ENCODE peak calls at places on chromosome 2, in nine cellular contexts. One of them, this sample, is unnamed.

GRCh38 chr2:38835015-38835601 is 40.6 kb downstream of the DHX57 start:
- DNase-seq in stimulated activated CD4-positive, alpha-beta T cell treated with anti-CD3 and anti-CD28 coated beads, TNF-alpha, amount 100 ng/mL, for 4 hours: no peak
- DNase-seq in activated T-cell treated with anti-CD3 and anti-CD28 coated beads, Interleukin-2, amount 50 U/mL, for 1 hour: no peak
- DNase-seq in anterior cingulate cortex: no peak
- DNase-seq in neural progenitor cell: peak
- DNase-seq in heart right ventricle: no peak
- DNase-seq in stimulated activated CD8-positive, alpha-beta memory T cell treated with anti-CD3 and anti-CD28 coated beads, Interleukin-2, amount 100 ng/mL, for 48 hours: no peak
- DNase-seq in ELR: peak
- DNase-seq in GM12865: peak
- DNase-seq in this sample: no peak

GRCh38 chr2:63692002-63692606 is 103.3 kb downstream of the MDH1 start:
- DNase-seq in GM12865: peak
- DNase-seq in anterior cingulate cortex: no peak
- DNase-seq in activated T-cell treated with anti-CD3 and anti-CD28 coated beads, Interleukin-2, amount 50 U/mL, for 1 hour: no peak
- DNase-seq in ELR: peak
- DNase-seq in stimulated activated CD8-positive, alpha-beta memory T cell treated with anti-CD3 and anti-CD28 coated beads, Interleukin-2, amount 100 ng/mL, for 48 hours: no peak
- DNase-seq in heart right ventricle: no peak
- DNase-seq in stimulated activated CD4-positive, alpha-beta T cell treated with anti-CD3 and anti-CD28 coated beads, TNF-alpha, amount 100 ng/mL, for 4 hours: no peak
- DNase-seq in neural progenitor cell: peak
- DNase-seq in this sample: peak

GRCh38 chr2:43267393-43267792 is 41.0 kb upstream of the ZFP36L2 start:
- DNase-seq in GM12865: no peak
- DNase-seq in ELR: no peak
- DNase-seq in neural progenitor cell: no peak
- DNase-seq in anterior cingulate cortex: no peak
- DNase-seq in heart right ventricle: no peak
- DNase-seq in activated T-cell treated with anti-CD3 and anti-CD28 coated beads, Interleukin-2, amount 50 U/mL, for 1 hour: no peak
- DNase-seq in stimulated activated CD8-positive, alpha-beta memory T cell treated with anti-CD3 and anti-CD28 coated beads, Interleukin-2, amount 100 ng/mL, for 48 hours: no peak
- DNase-seq in stimulated activated CD4-positive, alpha-beta T cell treated with anti-CD3 and anti-CD28 coated beads, TNF-alpha, amount 100 ng/mL, for 4 hours: no peak
- DNase-seq in this sample: no peak

GRCh38 chr2:42964444-42965081 is 172.2 kb upstream of the HAAO start:
- DNase-seq in stimulated activated CD8-positive, alpha-beta memory T cell treated with anti-CD3 and anti-CD28 coated beads, Interleukin-2, amount 100 ng/mL, for 48 hours: no peak
- DNase-seq in ELR: peak
- DNase-seq in stimulated activated CD4-positive, alpha-beta T cell treated with anti-CD3 and anti-CD28 coated beads, TNF-alpha, amount 100 ng/mL, for 4 hours: no peak
- DNase-seq in neural progenitor cell: no peak
- DNase-seq in heart right ventricle: peak
- DNase-seq in GM12865: no peak
- DNase-seq in anterior cingulate cortex: peak
- DNase-seq in activated T-cell treated with anti-CD3 and anti-CD28 coated beads, Interleukin-2, amount 50 U/mL, for 1 hour: no peak
- DNase-seq in this sample: no peak

GRCh38 chr2:159129807-159130206 is 156.7 kb downstream of the WDSUB1 start:
- DNase-seq in stimulated activated CD8-positive, alpha-beta memory T cell treated with anti-CD3 and anti-CD28 coated beads, Interleukin-2, amount 100 ng/mL, for 48 hours: no peak
- DNase-seq in GM12865: no peak
- DNase-seq in activated T-cell treated with anti-CD3 and anti-CD28 coated beads, Interleukin-2, amount 50 U/mL, for 1 hour: no peak
- DNase-seq in stimulated activated CD4-positive, alpha-beta T cell treated with anti-CD3 and anti-CD28 coated beads, TNF-alpha, amount 100 ng/mL, for 4 hours: no peak
- DNase-seq in heart right ventricle: peak
- DNase-seq in neural progenitor cell: no peak
- DNase-seq in anterior cingulate cortex: no peak
- DNase-seq in ELR: no peak
- DNase-seq in this sample: no peak

GRCh38 chr2:232042911-232043564 is 81.5 kb downstream of the DIS3L2 start:
- DNase-seq in ELR: peak
- DNase-seq in anterior cingulate cortex: no peak
- DNase-seq in stimulated activated CD4-positive, alpha-beta T cell treated with anti-CD3 and anti-CD28 coated beads, TNF-alpha, amount 100 ng/mL, for 4 hours: no peak
- DNase-seq in heart right ventricle: no peak
- DNase-seq in GM12865: no peak
- DNase-seq in activated T-cell treated with anti-CD3 and anti-CD28 coated beads, Interleukin-2, amount 50 U/mL, for 1 hour: no peak
- DNase-seq in stimulated activated CD8-positive, alpha-beta memory T cell treated with anti-CD3 and anti-CD28 coated beads, Interleukin-2, amount 100 ng/mL, for 48 hours: no peak
- DNase-seq in neural progenitor cell: no peak
- DNase-seq in this sample: no peak

GRCh38 chr2:108594982-108595464 is 60.8 kb downstream of the LIMS1 start:
- DNase-seq in stimulated activated CD4-positive, alpha-beta T cell treated with anti-CD3 and anti-CD28 coated beads, TNF-alpha, amount 100 ng/mL, for 4 hours: no peak
- DNase-seq in neural progenitor cell: no peak
- DNase-seq in GM12865: peak
- DNase-seq in heart right ventricle: no peak
- DNase-seq in activated T-cell treated with anti-CD3 and anti-CD28 coated beads, Interleukin-2, amount 50 U/mL, for 1 hour: no peak
- DNase-seq in stimulated activated CD8-positive, alpha-beta memory T cell treated with anti-CD3 and anti-CD28 coated beads, Interleukin-2, amount 100 ng/mL, for 48 hours: no peak
- DNase-seq in ELR: peak
- DNase-seq in anterior cingulate cortex: no peak
- DNase-seq in this sample: peak

GRCh38 chr2:9311488-9311887 is 104.9 kb downstream of the ASAP2 start:
- DNase-seq in heart right ventricle: peak
- DNase-seq in GM12865: no peak
- DNase-seq in activated T-cell treated with anti-CD3 and anti-CD28 coated beads, Interleukin-2, amount 50 U/mL, for 1 hour: no peak
- DNase-seq in stimulated activated CD4-positive, alpha-beta T cell treated with anti-CD3 and anti-CD28 coated beads, TNF-alpha, amount 100 ng/mL, for 4 hours: no peak
- DNase-seq in ELR: peak
- DNase-seq in stimulated activated CD8-positive, alpha-beta memory T cell treated with anti-CD3 and anti-CD28 coated beads, Interleukin-2, amount 100 ng/mL, for 48 hours: no peak
- DNase-seq in anterior cingulate cortex: peak
- DNase-seq in neural progenitor cell: no peak
- DNase-seq in this sample: no peak

GRCh38 chr2:95282458-95282857 is 8.2 kb downstream of the PROM2 start:
- DNase-seq in stimulated activated CD4-positive, alpha-beta T cell treated with anti-CD3 and anti-CD28 coated beads, TNF-alpha, amount 100 ng/mL, for 4 hours: no peak
- DNase-seq in neural progenitor cell: no peak
- DNase-seq in anterior cingulate cortex: no peak
- DNase-seq in heart right ventricle: no peak
- DNase-seq in stimulated activated CD8-positive, alpha-beta memory T cell treated with anti-CD3 and anti-CD28 coated beads, Interleukin-2, amount 100 ng/mL, for 48 hours: no peak
- DNase-seq in activated T-cell treated with anti-CD3 and anti-CD28 coated beads, Interleukin-2, amount 50 U/mL, for 1 hour: no peak
- DNase-seq in GM12865: no peak
- DNase-seq in ELR: no peak
- DNase-seq in this sample: no peak

GRCh38 chr2:105458076-105458475 is 59.2 kb upstream of the FHL2 start:
- DNase-seq in anterior cingulate cortex: no peak
- DNase-seq in activated T-cell treated with anti-CD3 and anti-CD28 coated beads, Interleukin-2, amount 50 U/mL, for 1 hour: no peak
- DNase-seq in stimulated activated CD8-positive, alpha-beta memory T cell treated with anti-CD3 and anti-CD28 coated beads, Interleukin-2, amount 100 ng/mL, for 48 hours: no peak
- DNase-seq in heart right ventricle: no peak
- DNase-seq in stimulated activated CD4-positive, alpha-beta T cell treated with anti-CD3 and anti-CD28 coated beads, TNF-alpha, amount 100 ng/mL, for 4 hours: no peak
- DNase-seq in neural progenitor cell: no peak
- DNase-seq in ELR: no peak
- DNase-seq in GM12865: no peak
- DNase-seq in this sample: no peak

GRCh38 chr2:40097691-40098376 is 318.8 kb upstream of the THUMPD2 start:
- DNase-seq in anterior cingulate cortex: no peak
- DNase-seq in heart right ventricle: no peak
- DNase-seq in neural progenitor cell: no peak
- DNase-seq in activated T-cell treated with anti-CD3 and anti-CD28 coated beads, Interleukin-2, amount 50 U/mL, for 1 hour: no peak
- DNase-seq in stimulated activated CD8-positive, alpha-beta memory T cell treated with anti-CD3 and anti-CD28 coated beads, Interleukin-2, amount 100 ng/mL, for 48 hours: no peak
- DNase-seq in GM12865: no peak
- DNase-seq in ELR: peak
- DNase-seq in stimulated activated CD4-positive, alpha-beta T cell treated with anti-CD3 and anti-CD28 coated beads, TNF-alpha, amount 100 ng/mL, for 4 hours: no peak
- DNase-seq in this sample: peak

GRCh38 chr2:226660524-226660923 is 139.1 kb downstream of the IRS1 start:
- DNase-seq in activated T-cell treated with anti-CD3 and anti-CD28 coated beads, Interleukin-2, amount 50 U/mL, for 1 hour: no peak
- DNase-seq in neural progenitor cell: no peak
- DNase-seq in GM12865: no peak
- DNase-seq in ELR: peak
- DNase-seq in stimulated activated CD8-positive, alpha-beta memory T cell treated with anti-CD3 and anti-CD28 coated beads, Interleukin-2, amount 100 ng/mL, for 48 hours: no peak
- DNase-seq in heart right ventricle: no peak
- DNase-seq in anterior cingulate cortex: no peak
- DNase-seq in stimulated activated CD4-positive, alpha-beta T cell treated with anti-CD3 and anti-CD28 coated beads, TNF-alpha, amount 100 ng/mL, for 4 hours: no peak
- DNase-seq in this sample: no peak

GRCh38 chr2:242024751-242025355 is 155.3 kb downstream of the RTP5 start:
- DNase-seq in ELR: no peak
- DNase-seq in stimulated activated CD4-positive, alpha-beta T cell treated with anti-CD3 and anti-CD28 coated beads, TNF-alpha, amount 100 ng/mL, for 4 hours: no peak
- DNase-seq in anterior cingulate cortex: no peak
- DNase-seq in activated T-cell treated with anti-CD3 and anti-CD28 coated beads, Interleukin-2, amount 50 U/mL, for 1 hour: peak
- DNase-seq in GM12865: no peak
- DNase-seq in neural progenitor cell: no peak
- DNase-seq in heart right ventricle: no peak
- DNase-seq in stimulated activated CD8-positive, alpha-beta memory T cell treated with anti-CD3 and anti-CD28 coated beads, Interleukin-2, amount 100 ng/mL, for 48 hours: no peak
- DNase-seq in this sample: no peak

GRCh38 chr2:86038291-86039081 is 67.2 kb downstream of the POLR1A start:
- DNase-seq in stimulated activated CD4-positive, alpha-beta T cell treated with anti-CD3 and anti-CD28 coated beads, TNF-alpha, amount 100 ng/mL, for 4 hours: peak
- DNase-seq in neural progenitor cell: no peak
- DNase-seq in stimulated activated CD8-positive, alpha-beta memory T cell treated with anti-CD3 and anti-CD28 coated beads, Interleukin-2, amount 100 ng/mL, for 48 hours: no peak
- DNase-seq in activated T-cell treated with anti-CD3 and anti-CD28 coated beads, Interleukin-2, amount 50 U/mL, for 1 hour: peak
- DNase-seq in ELR: peak
- DNase-seq in heart right ventricle: no peak
- DNase-seq in GM12865: peak
- DNase-seq in anterior cingulate cortex: no peak
- DNase-seq in this sample: no peak

This sample was measured in Panc1.